ENCODE peak calls at places on chromosome 7, in six cellular contexts. Q, M, H, U, R and A are unnamed samples. For H3K4me1 and H3K9me3, the result is how much of the 10 kb centered on the place peaks cover.

GRCh38 chr7:106866298-106867281 is 1.5 kb downstream of the PIK3CG start:
- DNase-seq in R (no peak), U (no peak), Q (peak), H (no peak), M (no peak), A (no peak)

GRCh38 chr7:105132335-105132734 is 118.3 kb downstream of the KMT2E start:
- DNase-seq in H (no peak), U (no peak), R (no peak), M (no peak), Q (no peak), A (no peak)

GRCh38 chr7:130071701-130072622 is 1.6 kb downstream of the KLHDC10 start:
- DNase-seq in R (peak), H (peak), M (no peak), Q (peak), U (peak), A (no peak)

GRCh38 chr7:117219485-117219884 is 103.4 kb downstream of the WNT2 start:
- DNase-seq in M (no peak), U (no peak), H (no peak), R (peak), Q (no peak), A (no peak)

GRCh38 chr7:95493247-95493646 is 7.5 kb downstream of the ASB4 start:
- DNase-seq in H (no peak), U (no peak), Q (no peak), R (peak), M (no peak), A (no peak)

GRCh38 chr7:134750083-134751062 is 29.1 kb upstream of the CALD1 start:
- DNase-seq in M (no peak), R (peak), H (peak), Q (peak), U (peak), A (no peak)

GRCh38 chr7:2006231-2006771 is 226.4 kb downstream of the MAD1L1 start:
- DNase-seq in Q (no peak), R (no peak), U (peak), M (peak), H (no peak), A (no peak)

GRCh38 chr7:39566056-39566921 is at the start of gene YAE1:
- DNase-seq in H (peak), M (peak), R (peak), U (peak), Q (peak), A (peak)

GRCh38 chr7:43303740-43304241 is 191.3 kb downstream of the HECW1 start:
- DNase-seq in U (no peak), R (peak), M (no peak), H (no peak), Q (no peak), A (no peak)

GRCh38 chr7:94562525-94562924 is 52.9 kb downstream of the CASD1 start:
- DNase-seq in M (no peak), Q (no peak), R (peak), U (no peak), H (no peak), A (no peak)

GRCh38 chr7:42236266-42237161 is 495 bp downstream of the GLI3 start:
- DNase-seq in U (peak), H (no peak), R (peak), M (peak), Q (no peak), A (peak)

GRCh38 chr7:101815826-101816488 is 1.5 kb upstream of the CUX1 start:
- DNase-seq in H (peak), Q (peak), M (peak), R (peak), U (peak), A (no peak)

GRCh38 chr7:67422601-67423000 is 426.0 kb downstream of the TYW1 start:
- DNase-seq in R (no peak), H (no peak), M (no peak), Q (no peak), U (no peak), A (no peak)

GRCh38 chr7:115471891-115472290 is 550.0 kb downstream of the MDFIC start:
- DNase-seq in R (peak), H (no peak), Q (no peak), U (no peak), M (no peak), A (no peak)

GRCh38 chr7:35519971-35520809 is 174.7 kb downstream of the HERPUD2 start:
- DNase-seq in U (peak), M (no peak), R (peak), H (peak), Q (peak), A (no peak)

GRCh38 chr7:47520408-47520807 is 61.5 kb downstream of the TNS3 start:
- DNase-seq in M (peak), Q (no peak), H (no peak), U (peak), R (peak), A (peak)

GRCh38 chr7:110442386-110442837 is 648.5 kb upstream of the LRRN3 start:
- DNase-seq in U (no peak), R (peak), H (no peak), M (no peak), Q (no peak), A (no peak)

GRCh38 chr7:1256621-1257020 is 23.9 kb downstream of the UNCX start:
- DNase-seq in U (no peak), M (peak), H (no peak), Q (no peak), R (no peak), A (no peak)

GRCh38 chr7:1457059-1457948 is 2.0 kb downstream of the MICALL2 start:
- DNase-seq in M (no peak), Q (no peak), R (no peak), U (no peak), H (no peak), A (no peak)

GRCh38 chr7:7830122-7830878 is 111.9 kb upstream of the RPA3 start:
- DNase-seq in Q (no peak), M (no peak), H (no peak), U (no peak), R (no peak), A (no peak)

GRCh38 chr7:124497209-124497608 is 268.4 kb downstream of the GPR37 start:
- DNase-seq in U (no peak), H (no peak), M (no peak), R (no peak), Q (no peak), A (no peak)

GRCh38 chr7:1049801-1050200 is 5.5 kb downstream of the GPR146 start:
- DNase-seq in R (no peak), H (no peak), U (no peak), Q (no peak), M (peak), A (no peak)

GRCh38 chr7:117087639-117088396 is 134.5 kb downstream of the ST7 start:
- DNase-seq in Q (no peak), H (no peak), R (no peak), U (no peak), M (no peak), A (no peak)

GRCh38 chr7:47444376-47445098 is 137.4 kb downstream of the TNS3 start:
- DNase-seq in M (no peak), U (no peak), R (no peak), Q (peak), H (no peak), A (no peak)

GRCh38 chr7:149856-150636 is 42.3 kb upstream of the FAM20C start:
- DNase-seq in U (peak), H (peak), Q (no peak), R (no peak), M (peak), A (no peak)

GRCh38 chr7:23938937-23939552 is 229.0 kb downstream of the STK31 start:
- DNase-seq in R (peak), H (no peak), M (no peak), U (no peak), Q (no peak), A (no peak)

GRCh38 chr7:37371755-37372154 is 76.9 kb downstream of the ELMO1 start:
- DNase-seq in Q (no peak), U (no peak), M (no peak), R (no peak), H (no peak), A (no peak)

GRCh38 chr7:127782550-127783266 is 130.7 kb downstream of the SND1 start:
- DNase-seq in M (no peak), Q (no peak), H (no peak), U (no peak), R (peak), A (no peak)

GRCh38 chr7:81725496-81726117 is 44.2 kb downstream of the HGF start:
- DNase-seq in H (no peak), R (peak), U (no peak), Q (no peak), M (no peak), A (no peak)

GRCh38 chr7:91651986-91652385 is 228.5 kb downstream of the MTERF1 start:
- DNase-seq in H (no peak), R (no peak), U (no peak), M (no peak), Q (no peak), A (no peak)

GRCh38 chr7:155489862-155490696 is 32.1 kb downstream of the EN2 start:
- DNase-seq in U (no peak), M (peak), R (no peak), H (no peak), Q (no peak), A (no peak)

GRCh38 chr7:73342645-73343044 is 14.7 kb downstream of the FKBP6 start:
- DNase-seq in H (no peak), R (peak), U (peak), M (no peak), Q (no peak), A (no peak)

GRCh38 chr7:75716992-75717626 is 21.6 kb downstream of the HIP1 start:
- DNase-seq in H (no peak), U (no peak), R (peak), Q (no peak), M (no peak), A (no peak)

GRCh38 chr7:151539055-151539714 is 19.5 kb upstream of the RHEB start:
- DNase-seq in Q (no peak), U (peak), M (no peak), H (no peak), R (peak), A (no peak)

GRCh38 chr7:70492641-70493040 is 639.3 kb upstream of the GALNT17 start:
- DNase-seq in R (no peak), Q (no peak), H (no peak), M (no peak), U (no peak), A (no peak)

GRCh38 chr7:38839846-38840245 is 69.1 kb downstream of the VPS41 start:
- DNase-seq in M (no peak), R (peak), U (no peak), H (no peak), Q (no peak), A (no peak)

GRCh38 chr7:25216837-25217236 is 11.4 kb downstream of the NPVF start:
- DNase-seq in Q (no peak), M (no peak), R (peak), H (no peak), U (no peak), A (no peak)

GRCh38 chr7:129958643-129959479 is 6.1 kb upstream of the UBE2H start:
- DNase-seq in Q (no peak), M (peak), R (peak), H (no peak), U (no peak), A (no peak)

DNA sequence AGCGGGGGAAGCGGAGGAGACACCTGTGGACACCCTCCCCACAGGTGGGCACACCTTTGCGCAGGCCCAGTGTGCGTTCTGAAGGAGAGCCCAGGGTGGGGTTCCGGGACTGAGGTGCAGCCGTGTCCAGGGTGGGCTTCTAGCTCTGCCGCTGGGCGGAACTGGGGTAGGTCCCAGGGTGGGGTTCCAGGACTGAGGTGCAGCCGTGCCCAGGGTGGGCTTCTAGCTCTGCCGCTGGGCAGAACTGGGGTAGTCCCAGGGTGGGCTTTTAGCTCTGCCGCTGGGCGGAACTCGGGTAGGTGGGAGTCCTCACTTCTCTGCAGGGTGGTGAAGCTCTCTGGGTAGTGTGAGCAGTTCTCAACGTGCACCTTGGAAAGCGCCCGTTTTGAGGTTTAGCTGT is 78.7 kb downstream of the DNAJB6 start:
- DNase-seq in U (no peak), Q (no peak), M (no peak), R (no peak), H (no peak), A (no peak)
- H3K4me1 ChIP-seq in U (under half), Q (under half), M (under half), R (under half), H (under half), A (under half)

DNA sequence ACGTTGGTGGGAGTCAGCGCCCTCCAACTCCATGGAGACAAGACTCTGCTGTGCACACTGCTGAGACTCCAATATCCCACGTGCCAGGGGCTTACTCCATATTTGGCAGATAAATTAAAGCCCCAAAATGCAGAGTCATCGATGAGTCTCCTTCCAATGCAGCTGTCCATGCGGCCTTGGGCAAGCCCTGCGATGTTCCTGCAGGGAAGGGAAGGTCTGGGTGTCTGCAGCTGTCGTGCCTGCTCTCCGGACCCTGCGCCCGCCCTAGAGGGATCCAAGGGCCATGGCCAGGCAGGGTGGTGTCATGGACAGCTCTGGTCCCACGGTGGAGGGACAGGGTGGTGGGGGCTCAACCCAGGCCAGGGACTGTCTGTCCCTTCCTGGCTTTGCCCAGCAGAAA is 185.2 kb downstream of the PTPRN2 start:
- DNase-seq in U (no peak), M (no peak), H (no peak), Q (no peak), R (no peak), A (no peak)
- H3K9me3 ChIP-seq in U (under half), M (under half), H (under half), Q (under half), R (under half), A (under half)

DNA sequence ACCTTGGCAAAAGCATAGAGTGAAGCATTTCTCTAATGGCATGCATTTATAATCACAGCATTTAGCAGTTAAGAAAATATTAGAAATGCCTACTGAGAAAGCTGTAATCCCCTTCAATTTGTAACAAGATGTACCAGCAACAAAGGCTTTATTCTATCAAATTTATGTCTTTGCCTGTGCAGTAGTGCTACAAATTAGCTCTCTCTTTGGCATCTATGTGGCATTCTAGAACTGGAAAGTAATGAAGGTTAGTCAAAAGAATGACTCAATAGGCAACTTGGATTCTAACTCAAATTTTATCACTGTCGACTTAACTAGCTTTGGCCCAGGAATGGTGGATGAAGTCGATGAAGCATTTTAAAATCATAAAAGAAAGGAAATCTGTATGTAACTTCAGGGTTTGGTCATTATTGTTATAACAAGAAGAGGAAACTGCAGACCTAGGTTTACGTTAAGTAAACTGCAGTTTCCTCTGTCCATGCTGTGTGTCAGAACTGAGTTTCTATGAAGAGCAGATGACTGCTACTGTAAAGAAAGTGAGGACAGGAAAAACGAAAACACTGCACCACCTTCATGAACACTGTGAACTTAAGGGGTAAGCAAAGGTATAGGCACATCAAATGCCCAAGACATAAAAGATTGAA is 140.0 kb downstream of the RAPGEF5 start:
- DNase-seq in H (no peak), R (no peak), M (no peak), U (no peak), Q (no peak), A (no peak)
- H3K4me3 ChIP-seq in H (no peak), R (no peak), M (peak), U (no peak), Q (no peak), A (peak)

GRCh38 chr7:30303312-30304039 is 19.1 kb downstream of the ZNRF2 start:
- DNase-seq in U (no peak), M (no peak), H (no peak), Q (no peak), R (no peak), A (no peak)
- H3K4me1 ChIP-seq in U (under half), M (under half), H (half or more), Q (under half), R (under half), A (under half)

DNA sequence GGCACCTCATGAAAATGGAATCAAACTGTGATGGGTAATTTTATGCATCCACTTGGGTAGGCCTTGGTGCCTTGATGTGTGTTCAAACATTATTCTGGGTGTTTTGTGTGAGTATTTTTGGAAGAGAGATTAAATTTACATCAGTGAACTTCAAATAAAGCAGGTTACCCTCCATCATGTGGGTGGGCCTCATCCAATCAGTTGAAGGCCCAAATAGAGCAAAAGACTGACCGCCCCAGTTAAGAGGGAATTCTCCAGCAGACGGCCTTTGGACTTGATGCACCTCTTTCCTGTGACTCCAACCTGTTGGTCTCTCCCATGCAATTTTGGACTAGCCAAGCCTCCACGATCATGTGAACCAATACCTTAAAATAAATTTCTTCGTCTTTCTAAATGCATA is 97.7 kb upstream of the DPP6 start:
- DNase-seq in H (no peak), M (no peak), R (no peak), U (no peak), Q (no peak), A (no peak)
- H3K9me3 ChIP-seq in H (under half), M (under half), R (under half), U (under half), Q (under half), A (under half)

GRCh38 chr7:11743016-11743415 is 89.0 kb downstream of the THSD7A start:
- DNase-seq in R (no peak), M (no peak), Q (no peak), H (no peak), U (no peak), A (no peak)
- H3K4me3 ChIP-seq in R (no peak), M (no peak), Q (no peak), H (no peak), U (no peak), A (no peak)

GRCh38 chr7:66125052-66125694 is 10.5 kb downstream of the CRCP start:
- DNase-seq in M (no peak), H (no peak), R (no peak), U (no peak), Q (no peak), A (no peak)

GRCh38 chr7:66118603-66119002 is 4.0 kb downstream of the CRCP start:
- DNase-seq in Q (no peak), M (no peak), R (no peak), H (no peak), U (no peak), A (no peak)

GRCh38 chr7:66114743-66115727 is at the start of gene CRCP:
- DNase-seq in Q (peak), M (peak), U (peak), R (peak), H (peak), A (peak)

DNA sequence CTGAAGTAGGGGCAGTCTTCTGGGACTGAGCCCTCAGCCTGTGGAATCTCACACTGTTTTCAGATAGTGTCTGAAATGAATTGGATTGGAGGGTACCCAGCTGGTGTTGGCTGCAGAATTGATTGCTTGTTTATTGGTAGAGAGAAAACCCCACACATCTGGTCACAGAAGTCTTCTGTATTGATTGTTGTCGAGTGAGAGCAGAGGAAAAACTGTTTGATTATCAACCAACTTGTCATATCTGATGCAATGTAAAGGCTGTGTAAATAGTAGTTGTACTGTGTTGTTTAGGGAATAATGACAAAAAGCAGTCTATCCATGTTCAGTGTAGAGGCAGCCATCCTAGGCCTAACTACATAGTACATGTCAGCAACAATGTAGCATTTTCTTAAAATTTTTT is 4.9 kb downstream of the CRCP start:
- DNase-seq in M (no peak), H (no peak), R (no peak), U (no peak), Q (no peak), A (no peak)
- H3K4me1 ChIP-seq in M (under half), H (under half), R (under half), U (under half), Q (under half), A (under half)

GRCh38 chr7:64998865-64999164 is 7.7 kb downstream of the ERV3-1 start:
- DNase-seq in H (no peak), U (no peak), M (no peak), Q (no peak), R (no peak), A (no peak)
- H3K9me3 ChIP-seq in H (half or more), U (under half), M (under half), Q (under half), R (half or more), A (under half)